ENCODE peak calls at places on chromosomes 13 and 19, in six cellular contexts. C, D, T, Z, V and J are unnamed samples.
A peak's percentile ranks its signal among the peaks of the same experiment; 100 is the strongest.

GRCh38 chr19:50974702-50975555 is 5.5 kb upstream of the KLK6 start:
- DNase-seq in C (no peak), D (no peak), T (no peak), Z (no peak), V (no peak), J (no peak)

GRCh38 chr13:42078113-42078769 is 29.8 kb downstream of the DGKH start:
- DNase-seq in C (no peak), D (no peak), T (no peak), Z (no peak), V (no peak), J (no peak)

GRCh38 chr13:40031031-40031430 is 375.6 kb downstream of the COG6 start:
- DNase-seq in C (peak; percentile 71), D (peak; percentile 16), T (no peak), Z (no peak), V (peak; percentile 35), J (no peak)

GRCh38 chr19:28457620-28458019 is 755.3 kb downstream of the UQCRFS1 start:
- DNase-seq in C (no peak), D (no peak), T (no peak), Z (no peak), V (no peak), J (no peak)

GRCh38 chr13:57624565-57625435 is 6.7 kb upstream of the PCDH17 start:
- DNase-seq in C (peak; percentile 33), D (peak; percentile 41), T (peak; percentile 8), Z (no peak), V (peak; percentile 34), J (no peak)

GRCh38 chr13:51027644-51028043 is 83.4 kb downstream of the C13orf42 start:
- DNase-seq in C (no peak), D (no peak), T (no peak), Z (peak; percentile 55), V (no peak), J (no peak)

GRCh38 chr19:10260141-10260584 is 8.1 kb downstream of the MRPL4 start:
- DNase-seq in C (no peak), D (no peak), T (no peak), Z (no peak), V (peak; percentile 95), J (peak; percentile 75)

GRCh38 chr13:74027161-74027779 is 106.9 kb downstream of the KLF12 start:
- DNase-seq in C (no peak), D (no peak), T (no peak), Z (no peak), V (no peak), J (no peak)

GRCh38 chr13:108115739-108116138 is 99.6 kb downstream of the LIG4 start:
- DNase-seq in C (no peak), D (no peak), T (no peak), Z (no peak), V (no peak), J (no peak)

GRCh38 chr13:33639640-33640080 is 178.3 kb upstream of the RFC3 start:
- DNase-seq in C (no peak), D (no peak), T (no peak), Z (no peak), V (peak; percentile 69), J (no peak)

GRCh38 chr13:58933475-58933874 is 1230.3 kb downstream of the DIAPH3 start:
- DNase-seq in C (no peak), D (no peak), T (no peak), Z (no peak), V (no peak), J (no peak)

GRCh38 chr13:27481766-27482165 is 31.4 kb upstream of the MTIF3 start:
- DNase-seq in C (peak; percentile 39), D (peak; percentile 10), T (peak; percentile 51), Z (no peak), V (peak; percentile 41), J (no peak)

GRCh38 chr13:29749401-29750177 is 100.8 kb downstream of the UBL3 start:
- DNase-seq in C (peak; percentile 44), D (peak; percentile 84), T (no peak), Z (no peak), V (no peak), J (no peak)

GRCh38 chr13:26017196-26017921 is 34.5 kb downstream of the SHISA2 start:
- DNase-seq in C (no peak), D (no peak), T (no peak), Z (no peak), V (no peak), J (no peak)

GRCh38 chr19:3142938-3143337 is 7.1 kb downstream of the GNA15 start:
- DNase-seq in C (no peak), D (no peak), T (no peak), Z (no peak), V (no peak), J (no peak)

GRCh38 chr19:1155352-1156304 is 18.4 kb downstream of the SBNO2 start:
- DNase-seq in C (no peak), D (no peak), T (no peak), Z (no peak), V (no peak), J (no peak)

GRCh38 chr19:10784257-10784656 is 51.8 kb downstream of the TMED1 start:
- DNase-seq in C (no peak), D (no peak), T (peak; percentile 34), Z (no peak), V (no peak), J (no peak)

GRCh38 chr19:18428173-18428836 is 9.1 kb downstream of the SSBP4 start:
- DNase-seq in C (no peak), D (no peak), T (no peak), Z (no peak), V (no peak), J (no peak)

GRCh38 chr13:74306496-74306895 is 172.3 kb upstream of the KLF12 start:
- DNase-seq in C (peak; percentile 23), D (peak; percentile 45), T (no peak), Z (no peak), V (no peak), J (no peak)

GRCh38 chr13:72868229-72868628 is 86.3 kb downstream of the PIBF1 start:
- DNase-seq in C (no peak), D (no peak), T (no peak), Z (no peak), V (no peak), J (no peak)

GRCh38 chr19:40223135-40223822 is 3.2 kb downstream of the CCNP start:
- DNase-seq in C (no peak), D (no peak), T (peak; percentile 67), Z (no peak), V (no peak), J (no peak)

GRCh38 chr13:44416297-44416696 is 42.7 kb downstream of the SERP2 start:
- DNase-seq in C (no peak), D (no peak), T (no peak), Z (no peak), V (no peak), J (no peak)

GRCh38 chr13:20990910-20991525 is 70.4 kb downstream of the LATS2 start:
- DNase-seq in C (no peak), D (no peak), T (no peak), Z (no peak), V (no peak), J (no peak)

GRCh38 chr19:35088514-35088913 is 27.1 kb upstream of the FXYD3 start:
- DNase-seq in C (peak; percentile 69), D (peak; percentile 87), T (no peak), Z (no peak), V (peak; percentile 81), J (peak; percentile 57)

GRCh38 chr13:29737061-29737460 is 113.4 kb downstream of the UBL3 start:
- DNase-seq in C (no peak), D (no peak), T (no peak), Z (no peak), V (no peak), J (no peak)

GRCh38 chr13:108786578-108787100 is 157.2 kb downstream of the MYO16 start:
- DNase-seq in C (no peak), D (no peak), T (no peak), Z (no peak), V (no peak), J (no peak)

GRCh38 chr13:34719060-34719875 is 222.8 kb upstream of the NBEA start:
- DNase-seq in C (no peak), D (no peak), T (no peak), Z (no peak), V (no peak), J (no peak)

GRCh38 chr13:46796129-46796514 is 839 bp downstream of the ESD start:
- DNase-seq in C (no peak), D (no peak), T (no peak), Z (no peak), V (no peak), J (no peak)

DNA sequence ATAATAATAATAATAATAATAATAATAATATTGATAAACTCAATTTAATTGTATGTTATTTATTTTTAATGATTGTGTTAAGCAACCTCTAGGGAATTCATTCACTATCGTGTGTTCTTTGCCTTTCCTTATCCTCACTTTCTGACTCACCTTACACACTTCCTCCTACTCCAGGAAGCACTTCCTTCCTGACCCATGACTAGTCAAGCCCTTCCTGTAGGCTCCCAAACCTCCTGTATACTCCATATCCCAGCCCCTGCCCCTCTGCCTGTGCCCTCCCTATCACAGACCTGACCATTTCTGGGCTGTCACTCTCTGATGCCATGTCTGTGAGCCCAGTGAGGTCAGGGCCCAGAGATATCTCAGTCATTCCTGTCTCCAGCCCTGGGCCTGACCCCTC is 7.6 kb downstream of the LGALS4 start:
- DNase-seq in C (no peak), D (no peak), T (no peak), Z (no peak), V (no peak), J (no peak)
- H3K27ac ChIP-seq in C (no peak overlapping the region), D (no peak overlapping the region), T (peak overlapping the region; percentile 66), Z (no peak overlapping the region), V (no peak overlapping the region), J (peak overlapping the region; percentile 54)

GRCh38 chr19:7865262-7865911 is 8.8 kb downstream of the PRR36 start:
- DNase-seq in C (no peak), D (no peak), T (no peak), Z (no peak), V (no peak), J (no peak)
- H3K27ac ChIP-seq in C (no peak overlapping the region), D (no peak overlapping the region), T (no peak overlapping the region), Z (no peak overlapping the region), V (no peak overlapping the region), J (no peak overlapping the region)

GRCh38 chr13:114299604-114300305 is 14.5 kb upstream of the CHAMP1 start:
- DNase-seq in C (no peak), D (no peak), T (no peak), Z (no peak), V (no peak), J (no peak)
- H3K27ac ChIP-seq in C (no peak overlapping the region), D (no peak overlapping the region), T (no peak overlapping the region), Z (no peak overlapping the region), V (no peak overlapping the region), J (no peak overlapping the region)

DNA sequence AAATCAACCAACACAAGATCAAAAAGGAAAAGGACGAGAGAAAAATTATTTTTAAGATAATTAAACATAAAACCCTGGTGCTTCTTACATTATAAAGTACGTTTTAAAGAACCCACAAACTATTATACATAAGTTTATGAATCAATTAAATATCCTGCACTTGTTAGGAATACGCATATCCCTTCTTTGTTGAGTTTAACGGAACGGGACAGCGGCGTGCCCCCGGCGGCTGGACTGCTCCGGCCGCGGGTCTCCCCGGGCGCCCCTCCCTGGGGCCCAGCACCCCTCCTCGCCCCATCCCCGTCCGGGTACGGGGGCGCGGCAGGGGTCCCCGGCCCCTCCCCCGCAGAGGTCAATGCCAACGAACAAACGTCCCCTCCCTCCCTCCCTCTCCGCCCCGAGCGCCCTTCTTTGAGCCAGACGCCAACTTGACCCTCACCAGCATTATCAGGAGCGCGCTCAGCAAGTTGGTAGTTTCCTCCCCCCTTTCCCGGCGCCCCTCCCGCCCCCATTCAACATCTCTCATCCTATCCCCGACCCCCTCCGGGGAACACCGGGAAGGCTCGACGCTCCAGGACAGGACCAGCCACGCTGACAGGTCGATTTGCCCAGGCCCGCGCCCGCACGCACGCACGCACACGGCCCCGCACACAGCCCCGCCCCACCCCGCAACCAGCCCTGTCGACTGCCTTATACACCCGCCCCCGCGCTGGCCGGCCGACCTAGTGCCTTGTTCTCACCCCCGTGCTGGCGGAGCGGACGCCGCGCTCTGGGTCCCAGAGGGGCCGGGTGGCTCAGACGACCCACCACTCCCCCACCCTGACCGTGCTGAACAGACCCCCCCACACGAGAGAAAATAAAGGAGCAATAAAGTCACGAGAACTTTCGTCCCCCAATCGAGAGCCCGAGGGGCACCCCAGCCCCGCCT is 5.1 kb downstream of the LYL1 start:
- DNase-seq in C (no peak), D (no peak), T (no peak), Z (no peak), V (no peak), J (no peak)
- H3K27ac ChIP-seq in C (no peak overlapping the region), D (no peak overlapping the region), T (peak overlapping the region; percentile 92), Z (peak overlapping the region; percentile 85), V (no peak overlapping the region), J (no peak overlapping the region)